ENCODE peak calls at places on chromosomes 13 and 19, in nine cellular contexts. V is NCI-H1105 treated with DMSO at 0.1 percent for 48 hours; A is cardiac septum; S is cardiac fibroblast; G is upper lobe of left lung; I is stimulated activated naive B cell treated with anti-CD40 and anti-IgM and Interleukin-4, amounts not matched to agents 10 μg/mL and 1 μg/mL and 100 μg/mL, for 72 hours; P is neuronal stem cell; L is Peyer's patch; C is progenitor cell of endocrine pancreas. X is an unnamed sample.

GRCh38 chr19:9565900-9566705 is 18.2 kb downstream of the ZNF121 start:
- DNase-seq in C (no peak), P (no peak), S (peak; percentile 15), V (no peak), I (no peak), G (no peak), A (no peak), L (no peak), X (no peak)

GRCh38 chr19:40962460-40962961 is 28.6 kb upstream of the CYP2B6 start:
- DNase-seq in S (peak; percentile 13), C (no peak), G (no peak), A (no peak), L (no peak), I (no peak), V (no peak), P (no peak), X (no peak)

GRCh38 chr13:28735481-28736029 is 16.8 kb upstream of the SLC46A3 start:
- DNase-seq in G (no peak), S (no peak), A (peak; percentile 35), V (no peak), P (no peak), C (no peak), I (no peak), L (no peak), X (no peak)

GRCh38 chr13:103067751-103068563 is 1.7 kb upstream of the SLC10A2 start:
- DNase-seq in G (peak; percentile 10), P (no peak), C (no peak), I (no peak), L (peak; percentile 85), V (peak; percentile 14), A (no peak), S (no peak), X (peak; percentile 49)

GRCh38 chr19:38842439-38843174 is 7.2 kb downstream of the HNRNPL start:
- DNase-seq in V (no peak), A (no peak), G (no peak), I (peak; percentile 21), P (no peak), C (no peak), L (no peak), S (no peak), X (no peak)

GRCh38 chr19:30522359-30522758 is 150.2 kb downstream of the ZNF536 start:
- DNase-seq in V (peak; percentile 70), S (no peak), I (no peak), C (no peak), L (no peak), G (no peak), A (no peak), P (no peak), X (no peak)

GRCh38 chr19:1309977-1310852 is 24.5 kb downstream of the EFNA2 start:
- DNase-seq in I (no peak), L (no peak), V (no peak), C (no peak), G (peak; percentile 63), A (no peak), S (no peak), P (no peak), X (no peak)

GRCh38 chr13:109764474-109765292 is 21.7 kb downstream of the IRS2 start:
- DNase-seq in C (no peak), A (no peak), V (no peak), L (no peak), P (no peak), G (no peak), I (no peak), S (no peak), X (no peak)

GRCh38 chr13:95924389-95924994 is 128.7 kb downstream of the UGGT2 start:
- DNase-seq in C (no peak), P (no peak), S (peak; percentile 87), L (no peak), A (no peak), I (no peak), G (no peak), V (no peak), X (no peak)

GRCh38 chr13:73421310-73421912 is 362.6 kb downstream of the KLF5 start:
- DNase-seq in P (no peak), L (no peak), C (no peak), S (peak; percentile 2), I (no peak), V (no peak), A (no peak), G (no peak), X (peak; percentile 48)

GRCh38 chr19:1650627-1651009 is 1.8 kb downstream of the TCF3 start:
- DNase-seq in P (peak; percentile 21), A (no peak), C (no peak), V (no peak), G (no peak), L (no peak), S (peak; percentile 26), I (no peak), X (no peak)

GRCh38 chr19:8180018-8180417 is 29.2 kb upstream of the CERS4 start:
- DNase-seq in L (no peak), V (no peak), A (no peak), I (no peak), C (no peak), S (no peak), P (no peak), G (no peak), X (no peak)

GRCh38 chr13:52010890-52011689 is at the start of gene ATP7B:
- DNase-seq in L (no peak), C (peak; percentile 28), A (peak; percentile 80), G (peak; percentile 63), V (peak; percentile 10), S (no peak), I (peak; percentile 9), P (peak; percentile 45), X (peak; percentile 41)

GRCh38 chr13:38888309-38888708 is 102.3 kb downstream of the STOML3 start:
- DNase-seq in V (no peak), G (no peak), P (no peak), C (no peak), I (no peak), A (no peak), S (no peak), L (no peak), X (no peak)

GRCh38 chr19:7258042-7258839 is 36.0 kb downstream of the INSR start:
- DNase-seq in S (no peak), C (no peak), A (no peak), I (no peak), V (no peak), G (no peak), P (no peak), L (no peak), X (no peak)

GRCh38 chr13:36124236-36124822 is 6.9 kb downstream of the DCLK1 start:
- DNase-seq in P (no peak), S (peak; percentile 82), I (no peak), V (peak; percentile 1), C (no peak), G (no peak), A (no peak), L (no peak), X (no peak)

GRCh38 chr13:31909889-31910551 is 121.6 kb upstream of the FRY start:
- DNase-seq in C (peak; percentile 25), S (peak; percentile 80), I (peak; percentile 11), A (no peak), L (no peak), G (no peak), P (peak; percentile 60), V (peak; percentile 57), X (peak; percentile 62)

GRCh38 chr19:10087296-10088061 is 1.4 kb downstream of the SHFL start:
- DNase-seq in L (no peak), V (no peak), A (no peak), I (no peak), S (no peak), C (no peak), G (no peak), P (no peak), X (no peak)

GRCh38 chr19:12840091-12841079 is 2.1 kb downstream of the MAST1 start:
- DNase-seq in V (peak; percentile 84), P (peak; percentile 98), S (peak; percentile 74), A (no peak), L (peak; percentile 78), C (peak; percentile 69), I (peak; percentile 38), G (no peak), X (peak; percentile 91)

GRCh38 chr13:98171806-98172569 is 5.1 kb downstream of the RNF113B start:
- DNase-seq in C (no peak), V (no peak), G (peak; percentile 57), L (no peak), A (peak; percentile 81), S (peak; percentile 47), P (no peak), I (no peak), X (no peak)

GRCh38 chr19:35195822-35196221 is 32.7 kb downstream of the FAM187B start:
- DNase-seq in G (no peak), V (no peak), C (no peak), L (no peak), P (no peak), I (no peak), S (no peak), A (no peak), X (no peak)

GRCh38 chr13:31225998-31226675 is 26.4 kb downstream of the B3GLCT start:
- DNase-seq in P (no peak), C (no peak), A (no peak), V (no peak), S (no peak), G (no peak), I (no peak), L (no peak), X (no peak)

GRCh38 chr13:46523972-46524737 is 28.8 kb upstream of the LRCH1 start:
- DNase-seq in S (peak; percentile 48), P (no peak), A (no peak), G (no peak), L (no peak), V (no peak), C (no peak), I (no peak), X (no peak)

GRCh38 chr13:37681295-37682032 is 82.9 kb upstream of the POSTN start:
- DNase-seq in S (peak; percentile 90), V (no peak), I (no peak), L (no peak), C (no peak), A (no peak), P (no peak), G (no peak), X (no peak)

GRCh38 chr19:53328967-53329366 is 4.6 kb upstream of the ZNF845 start:
- DNase-seq in A (peak; percentile 80), G (peak; percentile 80), P (no peak), S (peak; percentile 32), I (peak; percentile 22), C (no peak), L (no peak), V (no peak), X (no peak)

GRCh38 chr19:18604820-18605159 is 1.8 kb downstream of the CRLF1 start:
- DNase-seq in I (no peak), C (no peak), A (no peak), V (no peak), G (no peak), P (no peak), L (no peak), S (no peak), X (no peak)

GRCh38 chr13:88932950-88933349 is 1261.8 kb downstream of the SLITRK5 start:
- DNase-seq in A (no peak), G (no peak), C (no peak), L (no peak), I (no peak), S (no peak), P (no peak), V (no peak), X (no peak)

X was measured in colonic mucosa.